ENCODE peak calls at places on chromosome 19, in five cellular contexts. E is K562, B is SK-N-SH, C is GM12878, I is HepG2. M is an unnamed sample.
A peak's percentile ranks its signal among the peaks of the same experiment; 100 is the strongest.

GRCh38 chr19:5445667-5446066 is 9.6 kb upstream of the ZNRF4 start:
- DNase-seq in B (no peak), I (no peak), C (no peak), E (peak; percentile 25), M (no peak)

GRCh38 chr19:23415561-23416191 is 20.4 kb upstream of the ZNF91 start:
- DNase-seq in E (no peak), C (no peak), I (no peak), B (peak; percentile 86), M (peak; percentile 89)

GRCh38 chr19:18507021-18507726 is 14.7 kb downstream of the ELL start:
- DNase-seq in C (no peak), I (no peak), B (peak; percentile 57), E (no peak), M (no peak)

GRCh38 chr19:41230067-41230857 is 11.2 kb downstream of the AXL start:
- DNase-seq in C (no peak), I (no peak), B (no peak), E (no peak), M (no peak)

GRCh38 chr19:17677002-17677401 is 11.2 kb downstream of the UNC13A start:
- DNase-seq in C (no peak), E (peak; percentile 45), I (peak; percentile 12), B (no peak), M (no peak)

GRCh38 chr19:18099623-18099995 is 2.0 kb downstream of the MAST3 start:
- DNase-seq in B (no peak), I (no peak), E (no peak), C (no peak), M (no peak)

GRCh38 chr19:2491130-2491801 is 15.3 kb downstream of the GADD45B start:
- DNase-seq in C (no peak), E (no peak), I (no peak), B (no peak), M (no peak)

GRCh38 chr19:17778621-17779280 is 16.2 kb upstream of the B3GNT3 start:
- DNase-seq in I (no peak), E (peak; percentile 78), C (no peak), B (no peak), M (no peak)

GRCh38 chr19:17751103-17751911 is at the start of gene FCHO1:
- DNase-seq in B (no peak), C (peak; percentile 87), E (peak; percentile 78), I (peak; percentile 45), M (no peak)

GRCh38 chr19:1952635-1953034 is 11.7 kb downstream of the CSNK1G2 start:
- DNase-seq in B (no peak), C (no peak), E (no peak), I (no peak), M (no peak)

GRCh38 chr19:6186435-6186834 is 51.0 kb downstream of the ACSBG2 start:
- DNase-seq in B (no peak), E (no peak), C (no peak), I (no peak), M (no peak)

GRCh38 chr19:40533508-40533907 is 43.2 kb upstream of the SHKBP1 start:
- DNase-seq in B (no peak), E (no peak), C (no peak), I (no peak), M (no peak)

GRCh38 chr19:18715416-18715815 is 31.9 kb downstream of the CRTC1 start:
- DNase-seq in C (no peak), B (no peak), I (no peak), E (no peak), M (no peak)

GRCh38 chr19:13275016-13275722 is 125.0 kb downstream of the IER2 start:
- DNase-seq in E (no peak), I (no peak), B (no peak), C (no peak), M (no peak)

GRCh38 chr19:18609717-18610051 is 3.0 kb upstream of the TMEM59L start:
- DNase-seq in E (no peak), I (no peak), C (no peak), B (peak; percentile 10), M (no peak)

DNA sequence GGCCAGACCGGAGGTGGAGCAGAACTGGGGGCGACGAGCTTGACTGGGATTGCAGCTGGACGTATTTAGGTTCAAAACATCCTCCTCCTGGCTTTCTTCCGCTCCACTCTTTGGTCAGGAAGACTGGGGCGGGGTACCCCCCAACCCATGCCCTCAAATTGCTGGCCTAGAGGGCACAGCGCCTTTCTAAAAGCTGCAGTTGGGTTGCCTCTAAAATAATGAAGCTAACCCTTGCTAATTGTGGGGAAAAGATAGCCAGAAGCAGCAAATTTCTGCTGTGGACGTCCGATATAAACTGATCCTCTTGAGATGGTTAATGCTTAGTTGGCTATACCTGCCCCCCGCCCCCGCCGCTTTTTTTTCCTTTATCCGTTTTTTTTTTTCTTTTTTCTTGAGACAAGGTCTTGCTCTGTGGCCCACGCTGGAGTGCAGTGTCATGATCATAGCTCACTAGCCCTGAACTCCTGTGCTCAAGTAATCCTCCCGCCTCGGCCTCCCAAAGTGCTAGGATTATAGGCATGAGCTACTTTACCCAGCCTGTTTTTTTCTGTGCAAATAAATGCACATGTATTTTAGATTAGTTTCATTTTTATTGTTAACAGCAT is 759 bp upstream of the CHERP start:
- DNase-seq in E (peak; percentile 26), B (no peak), C (no peak), I (no peak), M (no peak)
- TF ChIP-seq RFX5 in E (no peak), B (no peak), C (no peak), I (no peak), M (no peak)

DNA sequence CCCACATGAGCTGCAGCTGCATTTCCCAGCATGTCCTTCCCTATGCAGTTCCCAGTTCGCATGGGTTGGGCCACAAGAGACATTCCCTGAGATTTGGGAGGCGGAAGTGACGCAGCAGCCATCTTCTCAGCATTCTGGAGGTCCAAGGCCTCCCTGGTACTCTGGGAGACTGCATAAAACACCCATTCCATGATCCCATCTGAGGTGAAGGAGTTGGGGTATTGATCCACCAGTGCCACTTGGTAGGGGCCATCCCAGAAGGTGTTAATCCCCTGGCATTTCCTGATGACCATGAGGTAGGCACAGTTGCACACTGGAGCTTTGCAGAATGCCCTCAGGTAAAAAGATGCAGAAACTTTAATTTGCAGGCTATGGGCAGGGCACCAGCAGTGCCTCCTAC is 25.4 kb downstream of the POP4 start:
- DNase-seq in C (no peak), B (peak; percentile 2), E (no peak), I (no peak), M (no peak)
- TF ChIP-seq YY1 in C (no peak), B (no peak), E (no peak), I (no peak), M (no peak)

GRCh38 chr19:3617463-3617862 is 9.1 kb downstream of the CACTIN start:
- DNase-seq in E (no peak), B (no peak), I (no peak), C (no peak), M (no peak)
- TF ChIP-seq POLR2AphosphoS5 in E (no peak), B (no peak), I (no peak), C (no peak), M (no peak)

DNA sequence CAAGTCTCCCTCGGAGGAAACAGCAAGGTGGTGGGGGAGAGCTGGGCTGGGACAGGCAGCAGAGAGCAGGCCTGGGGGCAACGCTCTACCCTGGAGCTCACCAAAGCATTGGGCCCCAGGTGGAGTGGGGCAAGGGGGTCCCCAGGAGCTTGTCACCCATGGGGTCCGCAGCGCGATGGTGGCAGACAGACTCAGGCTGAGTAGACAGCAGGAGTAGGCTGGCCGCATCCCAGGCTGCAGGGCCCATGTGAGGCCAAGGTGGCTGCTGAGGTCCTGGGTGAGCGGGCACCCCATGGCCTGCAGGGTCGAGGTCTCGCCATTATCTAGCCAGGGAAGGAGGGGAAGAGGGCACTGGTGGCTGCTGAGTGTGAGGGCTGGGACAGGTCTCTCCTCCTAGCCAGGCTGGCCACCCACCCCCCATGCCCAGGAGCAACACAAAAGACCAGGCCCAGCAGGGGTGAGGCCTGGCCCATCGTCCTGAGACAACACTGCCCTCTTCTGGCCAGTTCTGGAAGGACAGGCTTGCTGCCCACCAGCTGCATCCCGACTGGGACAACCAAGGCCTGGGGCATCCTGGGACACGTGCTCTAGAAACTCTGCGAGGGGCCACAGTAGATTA is 33.1 kb downstream of the CEBPG start:
- DNase-seq in I (peak; percentile 56), C (no peak), B (peak; percentile 94), E (peak; percentile 87), M (peak; percentile 68)
- TF ChIP-seq RFX5 in I (no peak), C (no peak), B (no peak), E (no peak), M (no peak)

DNA sequence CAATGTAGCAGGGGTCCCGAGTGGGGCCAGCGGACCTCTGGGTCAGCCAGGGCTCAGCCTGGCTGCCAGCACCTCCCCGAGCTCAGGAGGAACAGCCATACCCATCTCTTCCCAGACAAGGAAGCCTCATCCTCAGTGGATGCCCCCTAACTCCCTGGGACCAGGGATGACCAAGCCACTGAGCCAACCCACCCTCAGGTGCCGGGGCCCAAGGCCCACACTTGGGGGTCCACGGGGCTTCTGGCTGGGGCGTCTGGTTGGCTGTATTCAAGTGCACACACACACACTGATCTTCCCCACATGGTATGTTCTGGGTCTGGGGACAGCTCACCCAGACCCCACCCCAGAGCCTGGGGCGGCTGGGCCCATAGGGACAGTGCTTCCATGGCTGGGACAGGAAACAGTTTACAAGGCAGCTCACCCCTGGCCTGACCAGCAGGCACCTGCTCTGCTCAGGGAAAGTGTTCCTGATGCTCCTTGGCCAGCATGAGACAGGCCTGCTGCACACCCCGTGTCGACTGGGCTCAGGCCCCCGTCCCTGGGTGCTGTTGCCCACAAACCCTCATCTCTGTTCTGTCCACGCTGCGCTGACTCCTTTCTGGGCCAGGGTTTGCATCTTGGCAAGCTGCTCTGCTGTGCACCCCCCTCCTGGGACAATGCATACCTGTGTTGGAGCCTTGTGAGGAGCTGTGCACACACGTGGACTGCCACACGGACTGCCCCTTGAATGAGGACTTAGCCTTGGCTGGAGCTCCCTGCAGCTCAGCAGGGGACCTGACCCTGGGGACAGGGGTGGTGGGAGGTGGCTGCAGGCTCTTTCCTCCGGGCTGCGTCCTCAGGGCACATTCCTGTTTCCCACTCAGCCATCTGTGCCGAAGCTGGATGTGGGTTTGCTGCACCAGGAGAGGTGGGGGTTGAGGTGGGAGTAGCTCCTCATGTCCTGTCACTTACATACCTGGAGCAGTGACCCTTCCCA is 7.9 kb downstream of the RAB11B start:
- DNase-seq in I (no peak), E (no peak), B (peak; percentile 24), C (no peak), M (no peak)
- TF ChIP-seq YY1 in I (no peak), E (no peak), B (no peak), C (no peak), M (no peak)

GRCh38 chr19:10747271-10747670 is 29.4 kb downstream of the DNM2 start:
- DNase-seq in E (no peak), C (no peak), I (no peak), B (no peak), M (no peak)
- TF ChIP-seq POLR2AphosphoS5 in E (no peak), C (no peak), I (no peak), B (no peak), M (no peak)

DNA sequence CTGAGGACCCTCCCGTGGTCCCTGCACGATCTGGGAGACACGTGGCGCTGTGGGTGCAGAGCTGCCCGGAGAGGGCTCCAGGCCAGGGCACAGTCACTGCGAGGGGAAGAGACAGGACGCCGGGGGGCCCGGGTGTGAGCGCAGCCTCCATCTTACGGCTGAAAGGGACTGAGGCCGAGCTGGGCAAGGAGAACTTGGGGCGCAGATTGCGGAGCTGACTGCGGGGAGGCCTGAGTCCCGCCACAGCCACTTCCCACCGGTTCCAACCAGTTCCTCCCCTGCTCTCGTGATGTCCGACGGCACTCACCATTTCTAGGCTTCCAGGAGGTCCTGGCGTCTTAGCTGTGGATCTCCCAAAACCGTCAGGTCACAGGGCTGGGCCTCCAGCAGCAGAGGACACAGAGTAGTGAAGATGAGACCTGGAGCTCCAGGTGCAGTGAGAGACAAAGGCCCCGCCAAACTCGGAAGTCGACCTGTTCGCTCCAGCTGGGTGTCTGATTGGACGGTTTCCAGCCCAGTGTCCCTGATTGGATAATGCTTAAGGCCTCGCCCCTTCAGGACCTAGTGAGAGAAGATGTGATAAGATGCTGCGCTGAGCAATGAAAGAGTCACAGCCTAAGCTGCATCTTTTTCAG is 4.8 kb upstream of the ZNF253 start:
- DNase-seq in E (peak; percentile 11), I (no peak), B (peak; percentile 58), C (no peak), M (peak; percentile 87)
- TF ChIP-seq RFX5 in E (no peak), I (no peak), B (no peak), C (no peak), M (no peak)